ENCODE peak calls at places on chromosomes 3 and 15, in five cellular contexts. F is hypothalamus, O is SK-MEL-5, U is NAMALWA, X is endothelial cell of umbilical vein. T is an unnamed sample.

GRCh38 chr15:57506422-57506821 is 85.3 kb upstream of the MYZAP start:
- DNase-seq in F (no peak), O (no peak), U (no peak), X (no peak), T (no peak)

GRCh38 chr3:58566398-58567250 is 10.6 kb downstream of the FAM107A start:
- DNase-seq in F (no peak), O (no peak), U (no peak), X (no peak), T (no peak)

GRCh38 chr3:104388624-104389023 is 978.1 kb upstream of the ALCAM start:
- DNase-seq in F (no peak), O (peak), U (no peak), X (peak), T (no peak)

GRCh38 chr3:129485681-129486056 is 42.8 kb upstream of the RHO start:
- DNase-seq in F (peak), O (peak), U (no peak), X (peak), T (no peak)

GRCh38 chr3:134407247-134407640 is 33.0 kb upstream of the AMOTL2 start:
- DNase-seq in F (no peak), O (no peak), U (no peak), X (no peak), T (no peak)

GRCh38 chr3:25433868-25434267 is 5.8 kb downstream of the RARB start:
- DNase-seq in F (no peak), O (no peak), U (no peak), X (peak), T (no peak)

GRCh38 chr3:129525341-129525968 is 3.0 kb upstream of the RHO start:
- DNase-seq in F (no peak), O (no peak), U (no peak), X (peak), T (no peak)

GRCh38 chr15:33654859-33655258 is 313.4 kb upstream of the CHRM5 start:
- DNase-seq in F (no peak), O (peak), U (no peak), X (no peak), T (no peak)

GRCh38 chr3:138479355-138479964 is 45.0 kb downstream of the ESYT3 start:
- DNase-seq in F (peak), O (peak), U (peak), X (peak), T (peak)

GRCh38 chr3:131142580-131142979 is 115.9 kb downstream of the NEK11 start:
- DNase-seq in F (no peak), O (peak), U (no peak), X (no peak), T (no peak)

GRCh38 chr3:188749010-188749617 is 422.7 kb upstream of the TPRG1 start:
- DNase-seq in F (no peak), O (peak), U (peak), X (peak), T (peak)

GRCh38 chr3:49928511-49929017 is 1.0 kb downstream of the MON1A start:
- DNase-seq in F (no peak), O (no peak), U (no peak), X (no peak), T (no peak)

GRCh38 chr3:78940128-78940527 is 827.7 kb downstream of the ROBO1 start:
- DNase-seq in F (no peak), O (no peak), U (no peak), X (no peak), T (no peak)

GRCh38 chr15:66961407-66961884 is 104.0 kb upstream of the SMAD3 start:
- DNase-seq in F (no peak), O (no peak), U (no peak), X (no peak), T (no peak)

GRCh38 chr3:69182588-69183299 is 60.3 kb upstream of the LMOD3 start:
- DNase-seq in F (no peak), O (peak), U (no peak), X (peak), T (no peak)

GRCh38 chr15:84657748-84658079 is 285 bp downstream of the NMB start:
- DNase-seq in F (no peak), O (no peak), U (no peak), X (no peak), T (no peak)

GRCh38 chr3:139534992-139535879 is 4.3 kb downstream of the RBP1 start:
- DNase-seq in F (peak), O (no peak), U (no peak), X (peak), T (no peak)

GRCh38 chr15:39171944-39172368 is 408.9 kb upstream of the THBS1 start:
- DNase-seq in F (peak), O (peak), U (no peak), X (peak), T (peak)

GRCh38 chr3:65776494-65776893 is 262.2 kb downstream of the MAGI1 start:
- DNase-seq in F (no peak), O (no peak), U (no peak), X (no peak), T (no peak)

GRCh38 chr3:46893146-46893748 is 15.7 kb downstream of the PTH1R start:
- DNase-seq in F (no peak), O (no peak), U (no peak), X (no peak), T (no peak)

GRCh38 chr15:25933456-25934158 is 70.5 kb upstream of the ATP10A start:
- DNase-seq in F (peak), O (peak), U (peak), X (no peak), T (no peak)

GRCh38 chr3:78798266-78798832 is 969.4 kb downstream of the ROBO1 start:
- DNase-seq in F (no peak), O (no peak), U (no peak), X (no peak), T (no peak)

GRCh38 chr15:70142322-70143191 is 44.8 kb upstream of the TLE3 start:
- DNase-seq in F (no peak), O (no peak), U (no peak), X (peak), T (peak)

GRCh38 chr3:108713801-108714200 is 43.4 kb downstream of the RETNLB start:
- DNase-seq in F (no peak), O (no peak), U (no peak), X (no peak), T (no peak)

GRCh38 chr3:149090907-149091306 is 4.6 kb upstream of the HLTF start:
- DNase-seq in F (no peak), O (no peak), U (no peak), X (no peak), T (no peak)

GRCh38 chr15:89496155-89497098 is at the start of gene RHCG:
- DNase-seq in F (peak), O (peak), U (no peak), X (peak), T (no peak)

T was measured in HTR-8/SVneo.